ENCODE peak calls at places on chromosome 16, in five cellular contexts. One of them, this sample, is unnamed.

GRCh38 chr16:11394593-11394960 is 49.3 kb downstream of the RMI2 start:
- DNase-seq in HepG2: no peak
- DNase-seq in HCT116: no peak
- DNase-seq in K562: no peak
- DNase-seq in SK-N-SH: no peak
- DNase-seq in this sample: no peak

GRCh38 chr16:3999479-3999868 is 116.8 kb downstream of the ADCY9 start:
- DNase-seq in SK-N-SH: no peak
- DNase-seq in HCT116: no peak
- DNase-seq in K562: no peak
- DNase-seq in HepG2: no peak
- DNase-seq in this sample: no peak

GRCh38 chr16:66189951-66190350 is 176.5 kb upstream of the CDH5 start:
- DNase-seq in SK-N-SH: no peak
- DNase-seq in K562: no peak
- DNase-seq in HCT116: no peak
- DNase-seq in HepG2: no peak
- DNase-seq in this sample: no peak

GRCh38 chr16:57333402-57333801 is 25.2 kb upstream of the CCL22 start:
- DNase-seq in HCT116: no peak
- DNase-seq in K562: no peak
- DNase-seq in HepG2: no peak
- DNase-seq in SK-N-SH: no peak
- DNase-seq in this sample: no peak

GRCh38 chr16:2966803-2967184 is 2.4 kb upstream of the PAQR4 start:
- DNase-seq in HepG2: no peak
- DNase-seq in HCT116: no peak
- DNase-seq in K562: no peak
- DNase-seq in SK-N-SH: no peak
- DNase-seq in this sample: no peak

GRCh38 chr16:85137323-85138072 is 25.2 kb upstream of the CIBAR2 start:
- DNase-seq in HepG2: peak
- DNase-seq in SK-N-SH: peak
- DNase-seq in HCT116: no peak
- DNase-seq in K562: peak
- DNase-seq in this sample: no peak

GRCh38 chr16:2160915-2161551 is 5.5 kb downstream of the TRAF7 start:
- DNase-seq in SK-N-SH: no peak
- DNase-seq in HCT116: no peak
- DNase-seq in HepG2: peak
- DNase-seq in K562: no peak
- DNase-seq in this sample: no peak

GRCh38 chr16:10866196-10866976 is 10.6 kb upstream of the CIITA start:
- DNase-seq in K562: no peak
- DNase-seq in HepG2: no peak
- DNase-seq in HCT116: no peak
- DNase-seq in SK-N-SH: no peak
- DNase-seq in this sample: no peak

GRCh38 chr16:966505-966904 is 4.3 kb downstream of the LMF1 start:
- DNase-seq in K562: no peak
- DNase-seq in SK-N-SH: no peak
- DNase-seq in HCT116: no peak
- DNase-seq in HepG2: no peak
- DNase-seq in this sample: no peak

GRCh38 chr16:78648517-78648916 is 549.1 kb downstream of the WWOX start:
- DNase-seq in HCT116: no peak
- DNase-seq in HepG2: no peak
- DNase-seq in SK-N-SH: no peak
- DNase-seq in K562: no peak
- DNase-seq in this sample: no peak

GRCh38 chr16:2468725-2469398 is 2.2 kb upstream of the NTN3 start:
- DNase-seq in HCT116: no peak
- DNase-seq in HepG2: no peak
- DNase-seq in K562: peak
- DNase-seq in SK-N-SH: peak
- DNase-seq in this sample: peak

GRCh38 chr16:27318399-27319256 is 4.9 kb downstream of the IL4R start:
- DNase-seq in HepG2: no peak
- DNase-seq in HCT116: no peak
- DNase-seq in K562: no peak
- DNase-seq in SK-N-SH: no peak
- DNase-seq in this sample: no peak

GRCh38 chr16:63720848-63721247 is 1401.0 kb downstream of the CDH11 start:
- DNase-seq in K562: no peak
- DNase-seq in HCT116: no peak
- DNase-seq in HepG2: no peak
- DNase-seq in SK-N-SH: no peak
- DNase-seq in this sample: no peak

GRCh38 chr16:72877374-72878028 is 170.4 kb downstream of the ZFHX3 start:
- DNase-seq in K562: no peak
- DNase-seq in HCT116: peak
- DNase-seq in HepG2: peak
- DNase-seq in SK-N-SH: no peak
- DNase-seq in this sample: no peak

GRCh38 chr16:85539084-85539483 is 74.0 kb upstream of the GSE1 start:
- DNase-seq in HepG2: no peak
- DNase-seq in HCT116: no peak
- DNase-seq in SK-N-SH: no peak
- DNase-seq in K562: no peak
- DNase-seq in this sample: no peak

GRCh38 chr16:86259499-86259898 is 250.8 kb upstream of the FOXF1 start:
- DNase-seq in SK-N-SH: no peak
- DNase-seq in K562: no peak
- DNase-seq in HCT116: no peak
- DNase-seq in HepG2: no peak
- DNase-seq in this sample: no peak

GRCh38 chr16:85401917-85402766 is 211.0 kb upstream of the GSE1 start:
- DNase-seq in HCT116: no peak
- DNase-seq in SK-N-SH: no peak
- DNase-seq in K562: no peak
- DNase-seq in HepG2: no peak
- DNase-seq in this sample: no peak

GRCh38 chr16:15954814-15955151 is 5.4 kb downstream of the ABCC1 start:
- DNase-seq in HepG2: no peak
- DNase-seq in HCT116: no peak
- DNase-seq in SK-N-SH: no peak
- DNase-seq in K562: no peak
- DNase-seq in this sample: no peak

GRCh38 chr16:4572715-4573114 is 16.6 kb downstream of the C16orf96 start:
- DNase-seq in K562: peak
- DNase-seq in SK-N-SH: no peak
- DNase-seq in HCT116: no peak
- DNase-seq in HepG2: no peak
- DNase-seq in this sample: no peak

DNA sequence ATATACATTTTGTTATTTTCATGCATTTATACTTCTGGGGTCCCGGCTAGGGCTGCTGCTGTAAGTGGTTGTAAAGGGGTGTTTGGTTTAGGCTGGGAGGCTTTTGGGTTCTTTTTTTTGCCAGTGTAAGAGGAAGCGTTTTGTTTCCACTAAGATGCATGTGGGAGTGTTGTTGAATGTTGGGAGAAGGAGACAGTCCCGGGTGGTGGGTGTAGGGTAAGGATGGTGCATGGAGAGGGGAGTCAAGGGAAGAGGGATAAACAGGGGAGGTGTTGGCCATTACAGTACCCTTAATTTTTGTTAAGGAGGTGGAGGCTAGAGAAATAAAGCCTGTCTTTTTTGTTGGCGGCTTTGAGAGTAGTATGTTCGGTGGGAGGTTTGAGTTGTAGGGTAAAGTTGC is 8.4 kb upstream of the ZNF747 start:
- DNase-seq in K562: no peak
- DNase-seq in HepG2: no peak
- DNase-seq in SK-N-SH: no peak
- DNase-seq in HCT116: no peak
- DNase-seq in this sample: no peak
- TF ChIP-seq ZBTB33 in K562: no peak
- TF ChIP-seq ZBTB33 in HepG2: no peak
- TF ChIP-seq ZBTB33 in SK-N-SH: no peak
- TF ChIP-seq ZBTB33 in HCT116: no peak
- TF ChIP-seq ZBTB33 in this sample: no peak

GRCh38 chr16:68062910-68063393 is 22.2 kb upstream of the NFATC3 start:
- DNase-seq in K562: no peak
- DNase-seq in SK-N-SH: no peak
- DNase-seq in HCT116: no peak
- DNase-seq in HepG2: no peak
- DNase-seq in this sample: no peak

GRCh38 chr16:68068926-68069325 is 16.2 kb upstream of the NFATC3 start:
- DNase-seq in K562: no peak
- DNase-seq in HCT116: no peak
- DNase-seq in SK-N-SH: no peak
- DNase-seq in HepG2: no peak
- DNase-seq in this sample: no peak

GRCh38 chr16:68066763-68067162 is 18.4 kb upstream of the NFATC3 start:
- DNase-seq in HCT116: no peak
- DNase-seq in SK-N-SH: no peak
- DNase-seq in HepG2: no peak
- DNase-seq in K562: no peak
- DNase-seq in this sample: no peak

GRCh38 chr16:68064791-68065365 is 20.3 kb upstream of the NFATC3 start:
- DNase-seq in SK-N-SH: peak
- DNase-seq in K562: peak
- DNase-seq in HepG2: peak
- DNase-seq in HCT116: peak
- DNase-seq in this sample: no peak

DNA sequence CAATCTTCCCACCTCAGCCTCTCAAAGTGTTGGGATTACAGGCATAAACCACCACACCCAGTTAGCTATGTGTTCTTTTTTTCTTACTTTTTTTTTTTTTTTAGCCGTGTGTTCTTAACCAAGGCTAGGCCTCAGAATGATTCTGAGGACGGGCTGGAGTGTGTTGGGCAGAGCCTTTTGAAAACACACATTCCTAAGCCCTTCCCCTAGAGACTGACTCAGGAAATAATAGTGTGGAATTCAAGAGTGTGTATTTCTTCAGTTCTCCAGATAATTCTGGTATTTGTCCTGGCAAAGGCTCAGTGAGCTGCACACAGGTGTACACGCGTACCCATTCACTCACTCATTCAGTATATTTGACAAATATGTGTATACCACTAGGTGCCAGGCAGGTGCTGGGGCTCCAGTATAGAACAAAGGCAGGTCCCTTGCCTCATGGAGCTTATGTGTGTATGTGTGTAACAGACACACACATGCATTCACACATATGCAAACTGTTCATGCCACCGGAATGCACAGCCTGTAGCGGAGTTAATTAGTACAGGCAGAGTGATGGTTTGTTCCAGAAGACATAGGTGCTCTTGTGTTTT is 19.4 kb upstream of the NFATC3 start:
- DNase-seq in K562: no peak
- DNase-seq in HepG2: no peak
- DNase-seq in SK-N-SH: no peak
- DNase-seq in HCT116: no peak
- DNase-seq in this sample: no peak
- TF ChIP-seq ZBTB33 in K562: no peak
- TF ChIP-seq ZBTB33 in HepG2: no peak
- TF ChIP-seq ZBTB33 in SK-N-SH: no peak
- TF ChIP-seq ZBTB33 in HCT116: no peak
- TF ChIP-seq ZBTB33 in this sample: no peak

DNA sequence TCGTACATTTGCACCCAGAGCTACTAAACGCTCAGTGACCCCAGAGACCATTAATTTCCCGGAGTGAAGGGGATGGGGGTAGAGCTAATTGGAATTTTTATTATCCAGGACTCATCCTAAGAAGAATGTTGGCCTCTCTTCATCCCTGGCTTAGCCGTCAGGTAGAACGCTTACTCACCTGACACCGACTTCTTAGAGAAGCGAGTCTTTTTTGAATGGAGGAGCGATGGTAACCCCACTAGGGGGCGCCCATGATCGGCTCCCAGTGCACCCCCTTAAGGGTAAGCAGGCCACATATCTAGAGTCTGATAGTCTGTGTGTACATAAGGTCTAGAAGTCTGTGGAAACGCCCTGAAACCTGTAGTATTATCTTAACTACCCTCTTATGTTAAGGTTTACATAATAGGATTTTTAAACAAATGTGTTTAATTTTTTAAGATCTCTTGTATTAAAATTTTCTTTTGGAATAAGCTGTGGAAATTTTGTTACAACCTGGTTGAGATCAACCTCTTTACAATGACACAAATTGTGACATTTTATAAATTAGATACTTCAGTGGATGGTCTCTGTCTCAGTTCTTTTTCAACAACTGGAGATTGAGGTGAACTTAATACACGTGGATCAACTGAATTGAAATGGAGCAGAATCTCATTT is 229.8 kb downstream of the CPPED1 start:
- DNase-seq in K562: peak
- DNase-seq in HCT116: peak
- DNase-seq in SK-N-SH: peak
- DNase-seq in HepG2: peak
- DNase-seq in this sample: no peak
- TF ChIP-seq ZBTB33 in K562: no peak
- TF ChIP-seq ZBTB33 in HCT116: no peak
- TF ChIP-seq ZBTB33 in SK-N-SH: no peak
- TF ChIP-seq ZBTB33 in HepG2: peak
- TF ChIP-seq ZBTB33 in this sample: no peak

GRCh38 chr16:81445926-81446317 is 1.3 kb downstream of the CMIP start:
- DNase-seq in HepG2: no peak
- DNase-seq in HCT116: no peak
- DNase-seq in SK-N-SH: no peak
- DNase-seq in K562: no peak
- DNase-seq in this sample: no peak

GRCh38 chr16:81446318-81447275 is 2.0 kb downstream of the CMIP start:
- DNase-seq in HCT116: no peak
- DNase-seq in SK-N-SH: peak
- DNase-seq in K562: no peak
- DNase-seq in HepG2: no peak
- DNase-seq in this sample: no peak

GRCh38 chr16:81443688-81444447 is 740 bp upstream of the CMIP start:
- DNase-seq in HepG2: no peak
- DNase-seq in HCT116: no peak
- DNase-seq in SK-N-SH: no peak
- DNase-seq in K562: no peak
- DNase-seq in this sample: no peak

GRCh38 chr16:81444448-81445121 is at the start of gene CMIP:
- DNase-seq in HepG2: peak
- DNase-seq in SK-N-SH: peak
- DNase-seq in K562: peak
- DNase-seq in HCT116: peak
- DNase-seq in this sample: no peak

DNA sequence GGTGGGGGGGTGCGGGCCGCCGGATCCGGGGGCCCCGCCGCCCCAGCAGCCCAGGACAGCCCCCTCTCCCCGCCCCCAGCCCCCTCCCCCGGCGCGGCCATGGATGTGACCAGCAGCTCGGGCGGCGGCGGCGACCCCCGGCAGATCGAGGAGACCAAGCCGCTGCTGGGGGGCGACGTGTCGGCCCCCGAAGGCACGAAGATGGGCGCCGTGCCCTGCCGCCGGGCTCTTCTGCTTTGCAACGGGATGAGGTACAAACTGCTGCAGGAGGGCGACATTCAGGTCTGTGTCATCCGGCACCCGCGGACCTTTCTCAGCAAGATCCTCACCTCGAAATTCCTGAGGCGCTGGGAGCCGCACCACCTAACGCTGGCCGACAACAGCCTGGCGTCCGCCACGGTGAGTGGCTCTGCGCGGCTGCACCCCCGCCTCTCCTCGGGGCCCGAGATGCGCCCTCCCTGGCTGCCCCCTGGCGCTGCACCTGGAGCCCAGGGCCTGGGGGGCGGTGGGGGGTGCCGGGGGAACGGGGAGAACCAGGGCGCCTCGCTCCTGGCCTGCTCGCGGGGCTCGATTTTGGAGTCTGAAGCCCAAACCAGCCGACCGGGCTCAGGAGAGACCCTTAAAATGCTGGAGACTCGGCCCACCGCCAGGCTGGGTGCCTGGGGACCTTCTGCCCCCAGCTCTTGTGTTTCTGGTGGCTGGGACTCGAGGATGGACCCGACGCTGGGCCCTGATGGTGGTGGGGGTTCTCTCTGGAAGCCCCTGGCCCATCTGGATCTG is 725 bp downstream of the CMIP start:
- DNase-seq in SK-N-SH: peak
- DNase-seq in HCT116: no peak
- DNase-seq in HepG2: no peak
- DNase-seq in K562: peak
- DNase-seq in this sample: no peak
- TF ChIP-seq ZBTB33 in SK-N-SH: no peak
- TF ChIP-seq ZBTB33 in HCT116: no peak
- TF ChIP-seq ZBTB33 in HepG2: no peak
- TF ChIP-seq ZBTB33 in K562: no peak
- TF ChIP-seq ZBTB33 in this sample: no peak